ENCODE peak calls at places on chromosomes 12 and 14, in six cellular contexts. W is GM23248, S is adipocyte, M is psoas muscle, X is uterus, Q is aorta. D is an unnamed sample. For H3K4me1, the result is how much of the 10 kb centered on the place peaks cover.

GRCh38 chr14:88493392-88494185 is 61.2 kb downstream of the PTPN21 start:
- DNase-seq in W (no peak), S (no peak), M (no peak), Q (no peak), X (no peak), D (peak)

GRCh38 chr14:84864582-84865271 is 665.2 kb upstream of the FLRT2 start:
- DNase-seq in S (no peak), W (no peak), X (no peak), M (no peak), Q (no peak), D (no peak)

GRCh38 chr14:85438001-85438400 is 91.9 kb upstream of the FLRT2 start:
- DNase-seq in W (no peak), S (no peak), M (no peak), Q (no peak), X (peak), D (no peak)

GRCh38 chr14:104686624-104687517 is 2.5 kb upstream of the INF2 start:
- DNase-seq in X (peak), S (no peak), Q (peak), M (peak), W (no peak), D (peak)

GRCh38 chr14:25041484-25041883 is 8.5 kb downstream of the STXBP6 start:
- DNase-seq in X (no peak), M (no peak), W (no peak), S (no peak), Q (no peak), D (no peak)

GRCh38 chr12:111759991-111760390 is 6.7 kb upstream of the ALDH2 start:
- DNase-seq in S (no peak), X (no peak), W (no peak), Q (no peak), M (no peak), D (no peak)

GRCh38 chr12:70043490-70044138 is 199.6 kb upstream of the CNOT2 start:
- DNase-seq in Q (peak), M (no peak), W (no peak), S (no peak), X (no peak), D (peak)

GRCh38 chr14:97266653-97267052 is 469.5 kb downstream of the VRK1 start:
- DNase-seq in S (no peak), M (no peak), Q (no peak), W (peak), X (no peak), D (no peak)

GRCh38 chr12:106144847-106145246 is 6.1 kb upstream of the NUAK1 start:
- DNase-seq in Q (no peak), S (peak), M (no peak), X (no peak), W (peak), D (no peak)

GRCh38 chr12:124822218-124822617 is 41.4 kb downstream of the SCARB1 start:
- DNase-seq in M (no peak), Q (no peak), S (no peak), W (no peak), X (no peak), D (peak)

GRCh38 chr12:130709151-130710000 is 6.7 kb downstream of the RIMBP2 start:
- DNase-seq in Q (no peak), M (no peak), W (no peak), S (no peak), X (no peak), D (no peak)

GRCh38 chr12:116287850-116288301 is 10.4 kb upstream of the MED13L start:
- DNase-seq in S (no peak), Q (no peak), X (no peak), M (no peak), W (no peak), D (no peak)

GRCh38 chr12:19382111-19382526 is 57.2 kb upstream of the AEBP2 start:
- DNase-seq in X (no peak), Q (peak), S (peak), M (no peak), W (peak), D (no peak)

GRCh38 chr14:38065101-38065762 is 142.5 kb upstream of the SSTR1 start:
- DNase-seq in Q (no peak), S (no peak), X (no peak), M (no peak), W (no peak), D (no peak)

GRCh38 chr12:31245822-31246469 is 80.0 kb downstream of the SINHCAF start:
- DNase-seq in S (no peak), W (no peak), Q (no peak), M (no peak), X (no peak), D (peak)

GRCh38 chr14:51369814-51370213 is 129.8 kb downstream of the TMX1 start:
- DNase-seq in M (no peak), S (no peak), X (no peak), W (no peak), Q (no peak), D (no peak)

GRCh38 chr14:65237023-65237814 is 134.9 kb upstream of the MAX start:
- DNase-seq in S (peak), M (no peak), X (no peak), W (peak), Q (no peak), D (no peak)

GRCh38 chr14:93956514-93957332 is 19.6 kb downstream of the ASB2 start:
- DNase-seq in W (no peak), S (no peak), M (peak), Q (no peak), X (no peak), D (no peak)

GRCh38 chr14:104650057-104650980 is 39.1 kb upstream of the INF2 start:
- DNase-seq in Q (peak), S (peak), X (peak), M (peak), W (peak), D (peak)

GRCh38 chr12:116153983-116154382 is 123.5 kb downstream of the MED13L start:
- DNase-seq in S (no peak), Q (no peak), X (no peak), M (no peak), W (no peak), D (no peak)

GRCh38 chr12:49808686-49809368 is 19.4 kb downstream of the NCKAP5L start:
- DNase-seq in S (peak), M (peak), Q (no peak), X (no peak), W (peak), D (peak)

GRCh38 chr12:77433799-77434198 is 368.4 kb upstream of the E2F7 start:
- DNase-seq in X (no peak), W (peak), Q (no peak), M (no peak), S (peak), D (no peak)

GRCh38 chr14:67513631-67514108 is 19.4 kb upstream of the PLEKHH1 start:
- DNase-seq in X (no peak), W (no peak), M (no peak), S (no peak), Q (no peak), D (no peak)

GRCh38 chr14:36478782-36479181 is 41.2 kb downstream of the NKX2-1 start:
- DNase-seq in W (peak), S (no peak), Q (no peak), X (no peak), M (no peak), D (no peak)

GRCh38 chr14:93137864-93138263 is 22.1 kb upstream of the ITPK1 start:
- DNase-seq in S (no peak), M (peak), W (peak), Q (no peak), X (peak), D (peak)

GRCh38 chr12:31370645-31371620 is 45.0 kb upstream of the SINHCAF start:
- DNase-seq in W (no peak), M (no peak), S (no peak), Q (no peak), X (no peak), D (peak)

GRCh38 chr12:123937707-123938600 is 34.7 kb downstream of the CCDC92 start:
- DNase-seq in W (no peak), S (peak), Q (no peak), M (no peak), X (no peak), D (no peak)

GRCh38 chr14:88422919-88423318 is 37.5 kb downstream of the SPATA7 start:
- DNase-seq in W (peak), M (no peak), Q (no peak), S (peak), X (no peak), D (no peak)

GRCh38 chr12:118237908-118238307 is 102.0 kb downstream of the PEBP1 start:
- DNase-seq in Q (no peak), X (no peak), M (no peak), S (peak), W (peak), D (no peak)

GRCh38 chr12:70052476-70052875 is 190.8 kb upstream of the CNOT2 start:
- DNase-seq in S (peak), W (no peak), M (no peak), X (no peak), Q (no peak), D (no peak)

GRCh38 chr12:92973614-92974013 is 44.5 kb upstream of the EEA1 start:
- DNase-seq in W (peak), Q (no peak), M (no peak), X (no peak), S (peak), D (no peak)

GRCh38 chr12:95282266-95282665 is 64.7 kb downstream of the VEZT start:
- DNase-seq in M (no peak), S (no peak), X (no peak), Q (no peak), W (no peak), D (no peak)

GRCh38 chr14:50342211-50343080 is 30.3 kb downstream of the DMAC2L start:
- DNase-seq in Q (no peak), M (peak), W (peak), S (peak), X (peak), D (peak)

GRCh38 chr12:4322789-4323188 is 1.8 kb downstream of the TIGAR start:
- DNase-seq in W (no peak), X (no peak), M (no peak), Q (no peak), S (no peak), D (no peak)

GRCh38 chr14:81829447-81829846 is 295.8 kb upstream of the SEL1L start:
- DNase-seq in W (no peak), Q (peak), X (no peak), M (peak), S (no peak), D (peak)

GRCh38 chr12:2344476-2344875 is 291.7 kb downstream of the CACNA1C start:
- DNase-seq in Q (no peak), M (no peak), X (no peak), S (no peak), W (no peak), D (no peak)

GRCh38 chr12:100201604-100202423 is 1.2 kb downstream of the ACTR6 start:
- DNase-seq in X (no peak), W (peak), S (no peak), Q (no peak), M (no peak), D (no peak)

GRCh38 chr12:121628037-121628436 is 1.7 kb downstream of the ORAI1 start:
- DNase-seq in M (no peak), X (no peak), W (no peak), S (peak), Q (no peak), D (peak)
- H3K4me1 ChIP-seq in M (half or more), X (under half), W (under half), S (under half), Q (under half), D (under half)

GRCh38 chr12:18323159-18323558 is 61.8 kb downstream of the PIK3C2G start:
- DNase-seq in S (peak), X (no peak), Q (no peak), M (no peak), W (peak), D (no peak)
- H3K4me1 ChIP-seq in S (under half), X (under half), Q (under half), M (under half), W (under half), D (under half)

DNA sequence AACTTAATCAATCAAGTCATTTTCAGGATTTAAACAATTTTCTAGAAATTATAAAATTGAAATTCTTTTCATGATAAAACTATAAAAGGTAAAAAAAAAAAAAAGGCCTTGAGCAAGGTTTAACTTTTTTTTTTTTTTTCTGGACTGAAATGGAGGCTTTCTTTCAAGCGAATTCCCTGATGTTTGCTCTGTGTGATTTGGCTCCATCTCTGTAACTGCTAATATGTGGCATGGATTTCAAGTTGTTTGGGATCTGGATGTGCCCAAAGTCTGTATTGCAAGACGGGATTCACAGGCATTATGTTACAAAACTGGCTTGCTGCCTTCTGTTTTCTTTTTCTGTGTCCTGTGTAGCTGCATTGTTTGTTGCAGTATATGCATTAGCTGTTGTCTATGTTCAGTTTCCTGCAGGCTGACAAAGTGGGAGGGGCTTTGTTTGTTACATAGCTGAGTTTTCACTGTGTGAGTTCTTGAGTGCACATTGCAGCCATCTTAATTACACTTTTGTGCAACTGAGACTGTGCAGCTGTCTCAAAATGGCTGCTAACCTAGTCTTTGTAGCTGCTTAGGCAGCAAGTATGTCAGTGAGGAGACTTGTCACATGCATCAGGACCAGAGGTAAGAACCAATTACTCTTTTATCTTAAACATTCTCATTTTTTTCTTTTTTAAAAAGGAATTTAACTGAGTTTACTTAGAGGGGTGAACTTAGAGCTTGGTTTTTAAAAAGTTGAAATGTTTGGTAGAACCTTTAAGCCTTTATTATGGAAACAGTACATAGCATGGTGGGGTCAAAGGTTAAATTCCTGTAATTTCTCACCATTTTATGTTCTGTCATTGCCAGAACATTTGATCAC is 19.5 kb downstream of the ATF7IP start:
- DNase-seq in Q (no peak), X (peak), W (peak), S (peak), M (no peak), D (no peak)
- H3K4me1 ChIP-seq in Q (under half), X (under half), W (under half), S (under half), M (under half), D (under half)

GRCh38 chr12:53755451-53756290 is 3.9 kb upstream of the CISTR start:
- DNase-seq in S (no peak), M (no peak), W (no peak), X (no peak), Q (no peak), D (no peak)
- H3K4me1 ChIP-seq in S (under half), M (under half), W (under half), X (under half), Q (under half), D (under half)

DNA sequence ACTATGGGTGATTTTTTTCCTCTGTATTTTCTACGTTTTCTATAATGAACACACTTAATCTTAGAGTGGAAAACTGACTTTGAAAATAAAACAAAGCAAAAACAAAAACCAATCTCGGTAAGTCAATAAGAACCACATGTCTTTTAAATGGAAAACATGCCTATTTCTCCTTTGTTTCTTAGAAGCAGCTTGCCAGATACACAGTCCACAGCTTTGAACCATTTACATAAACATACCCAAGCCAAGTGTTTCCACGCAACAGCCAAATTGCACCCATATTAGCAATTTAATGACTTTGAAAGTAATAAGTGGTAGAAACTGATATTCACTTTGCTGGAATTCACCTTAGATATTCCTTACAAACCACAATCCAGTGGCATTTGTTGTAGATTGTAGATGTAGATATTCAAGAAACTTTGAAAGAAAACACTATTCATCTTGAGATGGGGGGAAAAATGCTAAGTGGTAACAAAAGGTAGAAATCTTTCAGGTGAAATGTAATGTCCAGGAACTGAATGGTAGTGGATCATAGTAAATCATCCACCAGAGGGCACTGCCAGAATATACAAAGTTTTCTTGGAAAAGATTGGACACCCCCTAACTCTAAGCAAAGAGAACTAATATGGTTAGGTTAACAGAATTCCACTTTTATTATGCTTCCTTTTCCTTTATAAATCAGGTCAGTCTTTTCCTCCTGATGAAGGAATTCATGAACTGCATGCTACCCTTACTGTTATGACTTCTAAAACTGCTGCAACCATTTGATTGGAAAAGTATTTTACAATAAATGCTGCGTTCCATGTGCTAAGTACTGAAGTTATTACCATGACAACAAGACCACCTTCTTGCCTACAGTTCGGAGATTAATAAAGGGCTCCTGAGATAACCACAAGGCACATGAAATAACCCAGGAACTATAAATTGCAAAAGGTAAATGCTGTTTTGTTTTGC is 69.8 kb downstream of the RERG start:
- DNase-seq in M (no peak), W (peak), X (no peak), S (peak), Q (no peak), D (no peak)
- H3K4me1 ChIP-seq in M (under half), W (under half), X (under half), S (half or more), Q (under half), D (under half)

GRCh38 chr14:101812071-101812470 is 50.6 kb downstream of the PPP2R5C start:
- DNase-seq in X (no peak), W (no peak), S (no peak), M (no peak), Q (no peak), D (no peak)
- H3K4me1 ChIP-seq in X (under half), W (under half), S (under half), M (half or more), Q (under half), D (under half)

GRCh38 chr14:99749142-99749541 is 44.1 kb upstream of the EML1 start:
- DNase-seq in M (no peak), W (peak), S (no peak), X (no peak), Q (no peak), D (peak)
- H3K4me1 ChIP-seq in M (under half), W (under half), S (under half), X (under half), Q (under half), D (under half)

DNA sequence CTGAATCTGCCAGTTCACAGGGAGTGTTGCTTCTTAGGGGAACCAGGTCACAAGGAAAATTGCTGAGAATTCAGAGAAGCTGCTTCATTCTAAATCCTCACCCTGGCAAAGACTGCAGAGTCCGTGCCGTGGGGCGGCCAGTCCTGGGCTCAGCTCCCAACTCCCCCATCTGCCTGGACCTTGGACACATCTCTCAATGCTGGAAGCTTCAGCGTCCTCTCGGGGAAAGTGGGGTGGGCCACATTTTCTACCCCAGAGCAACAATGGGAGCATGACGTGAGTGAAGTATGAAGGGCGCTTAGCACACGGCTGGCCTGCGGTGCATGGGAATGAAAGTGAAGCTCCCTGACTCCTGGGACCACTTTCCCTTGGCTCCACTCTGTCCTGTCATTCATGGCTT is 31.2 kb downstream of the HVCN1 start:
- DNase-seq in Q (no peak), W (no peak), X (no peak), S (no peak), M (no peak), D (peak)
- H3K4me1 ChIP-seq in Q (under half), W (under half), X (under half), S (under half), M (under half), D (under half)

GRCh38 chr14:73775339-73776193 is 61.4 kb upstream of the PNMA1 start:
- DNase-seq in X (no peak), W (no peak), S (no peak), M (no peak), Q (peak), D (peak)

GRCh38 chr14:73776194-73776537 is 62.0 kb upstream of the PNMA1 start:
- DNase-seq in S (peak), Q (peak), X (no peak), M (no peak), W (peak), D (no peak)

GRCh38 chr14:73773441-73774243 is 59.5 kb upstream of the PNMA1 start:
- DNase-seq in W (no peak), M (no peak), X (no peak), S (no peak), Q (peak), D (no peak)

GRCh38 chr14:73774244-73774575 is 60.0 kb upstream of the PNMA1 start:
- DNase-seq in X (no peak), M (no peak), S (no peak), Q (peak), W (no peak), D (no peak)

GRCh38 chr14:73774671-73775070 is 60.5 kb upstream of the PNMA1 start:
- DNase-seq in M (no peak), W (no peak), Q (peak), X (no peak), S (no peak), D (no peak)
- H3K4me1 ChIP-seq in M (half or more), W (under half), Q (under half), X (under half), S (under half), D (under half)

GRCh38 chr14:56208520-56208919 is 90.3 kb downstream of the PELI2 start:
- DNase-seq in W (no peak), S (no peak), Q (no peak), M (no peak), X (no peak), D (no peak)
- H3K4me1 ChIP-seq in W (under half), S (under half), Q (under half), M (under half), X (under half), D (under half)